ENCODE peak calls at places on chromosomes 2 and 18, in four cellular contexts. B is HepG2, E is K562, K is HCT116. G is an unnamed sample. For H3K9me3, the result is how much of the 10 kb centered on the place peaks cover.

GRCh38 chr2:77521482-77521881 is 694 bp downstream of the LRRTM4 start:
- DNase-seq in E (no peak), B (no peak), K (no peak), G (no peak)

GRCh38 chr18:34744569-34744968 is 34.5 kb downstream of the DTNA start:
- DNase-seq in B (no peak), K (no peak), E (no peak), G (no peak)

GRCh38 chr2:10548626-10549025 is 100.5 kb upstream of the ODC1 start:
- DNase-seq in E (no peak), B (no peak), K (no peak), G (no peak)

GRCh38 chr2:100898035-100898689 is 78.2 kb downstream of the NPAS2 start:
- DNase-seq in K (no peak), E (no peak), B (no peak), G (no peak)

GRCh38 chr2:185644828-185645227 is 93.8 kb upstream of the FSIP2 start:
- DNase-seq in K (no peak), E (no peak), B (no peak), G (no peak)

GRCh38 chr2:138274421-138275291 is 226.9 kb upstream of the SPOPL start:
- DNase-seq in E (no peak), K (peak), B (no peak), G (no peak)

GRCh38 chr2:164803772-164804466 is 37.7 kb downstream of the COBLL1 start:
- DNase-seq in K (no peak), B (no peak), E (peak), G (no peak)

GRCh38 chr2:47070920-47071824 is 83.9 kb downstream of the STPG4 start:
- DNase-seq in K (no peak), E (no peak), B (peak), G (no peak)

GRCh38 chr2:64296695-64297346 is 152.6 kb upstream of the PELI1 start:
- DNase-seq in B (no peak), E (no peak), K (no peak), G (no peak)

GRCh38 chr2:54572636-54573531 is 116.8 kb downstream of the SPTBN1 start:
- DNase-seq in K (no peak), E (no peak), B (no peak), G (no peak)

GRCh38 chr18:13260114-13260926 is 41.8 kb downstream of the LDLRAD4 start:
- DNase-seq in E (no peak), B (no peak), K (no peak), G (no peak)

GRCh38 chr18:71849407-71849806 is 694.7 kb downstream of the CBLN2 start:
- DNase-seq in B (no peak), K (no peak), E (no peak), G (no peak)

GRCh38 chr2:19369341-19369955 is 11.0 kb upstream of the OSR1 start:
- DNase-seq in K (peak), B (peak), E (no peak), G (no peak)

GRCh38 chr2:38037757-38038615 is 38.0 kb downstream of the CYP1B1 start:
- DNase-seq in E (peak), B (no peak), K (no peak), G (no peak)

GRCh38 chr18:31950620-31951019 is 7.7 kb upstream of the TRAPPC8 start:
- DNase-seq in B (no peak), E (no peak), K (no peak), G (no peak)

GRCh38 chr2:41869542-41870256 is 178.1 kb upstream of the PKDCC start:
- DNase-seq in K (peak), B (peak), E (peak), G (peak)

GRCh38 chr2:173588931-173589369 is 234.3 kb downstream of the CDCA7 start:
- DNase-seq in E (no peak), B (no peak), K (no peak), G (no peak)

GRCh38 chr2:169091256-169091655 is 21.9 kb downstream of the DHRS9 start:
- DNase-seq in K (no peak), E (no peak), B (no peak), G (no peak)

GRCh38 chr2:67574230-67574629 is 177.1 kb downstream of the ETAA1 start:
- DNase-seq in K (no peak), E (no peak), B (no peak), G (no peak)

GRCh38 chr2:31067259-31067658 is 71.0 kb downstream of the GALNT14 start:
- DNase-seq in B (no peak), K (no peak), E (peak), G (no peak)

GRCh38 chr18:24530630-24531111 is 70.2 kb downstream of the HRH4 start:
- DNase-seq in B (no peak), K (peak), E (peak), G (no peak)

GRCh38 chr18:7904529-7904928 is 337.4 kb downstream of the PTPRM start:
- DNase-seq in B (no peak), E (no peak), K (no peak), G (no peak)

GRCh38 chr2:239116456-239117246 is 268.8 kb downstream of the TWIST2 start:
- DNase-seq in E (no peak), K (no peak), B (no peak), G (no peak)

GRCh38 chr2:113060396-113060795 is 1.4 kb downstream of the IL36RN start:
- DNase-seq in B (no peak), E (no peak), K (no peak), G (no peak)

GRCh38 chr18:23276456-23276855 is 141.2 kb downstream of the CABLES1 start:
- DNase-seq in B (no peak), K (no peak), E (no peak), G (no peak)

DNA sequence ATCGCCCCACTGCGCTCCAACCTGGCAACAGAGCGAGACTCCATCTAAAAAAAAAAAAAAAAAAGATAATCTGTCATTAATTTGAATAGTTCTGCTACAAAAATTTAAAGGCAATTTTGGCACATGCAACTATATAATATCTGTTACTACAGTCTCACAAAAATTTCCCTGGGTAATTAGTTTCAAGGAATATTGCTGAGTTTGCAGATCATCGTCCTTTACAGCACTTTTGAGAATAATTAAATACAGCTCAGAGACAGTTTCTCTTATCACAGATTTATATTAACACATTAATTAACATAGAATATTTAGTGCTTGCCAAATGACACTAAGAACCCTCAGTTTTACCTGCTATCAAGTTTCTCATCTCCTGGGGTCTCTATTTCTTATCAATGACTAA is 540.4 kb upstream of the ZNF804A start:
- DNase-seq in K (no peak), B (no peak), E (no peak), G (no peak)
- H3K27ac ChIP-seq in K (no peak), B (no peak), E (no peak), G (no peak)

DNA sequence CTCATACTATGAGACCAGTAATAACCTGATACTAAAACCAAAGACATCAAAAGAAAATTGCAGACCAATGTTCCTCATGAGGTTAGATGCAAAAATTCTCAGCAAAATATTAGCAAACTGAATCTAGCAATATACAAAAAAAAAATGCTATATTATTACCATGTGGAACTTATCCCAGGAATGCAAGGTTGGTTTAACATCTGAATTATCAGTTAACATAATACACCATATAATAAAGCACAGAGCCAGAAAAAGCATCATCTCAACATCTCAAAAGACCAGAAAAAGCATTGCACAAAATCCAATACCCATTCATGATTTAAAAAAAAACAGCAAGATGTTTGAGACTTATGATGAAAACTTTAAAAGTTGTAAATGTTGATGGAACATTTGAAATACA is 8.3 kb upstream of the ZCCHC2 start:
- DNase-seq in K (no peak), E (no peak), B (no peak), G (no peak)
- H3K9me3 ChIP-seq in K (under half), E (under half), B (under half), G (under half)

DNA sequence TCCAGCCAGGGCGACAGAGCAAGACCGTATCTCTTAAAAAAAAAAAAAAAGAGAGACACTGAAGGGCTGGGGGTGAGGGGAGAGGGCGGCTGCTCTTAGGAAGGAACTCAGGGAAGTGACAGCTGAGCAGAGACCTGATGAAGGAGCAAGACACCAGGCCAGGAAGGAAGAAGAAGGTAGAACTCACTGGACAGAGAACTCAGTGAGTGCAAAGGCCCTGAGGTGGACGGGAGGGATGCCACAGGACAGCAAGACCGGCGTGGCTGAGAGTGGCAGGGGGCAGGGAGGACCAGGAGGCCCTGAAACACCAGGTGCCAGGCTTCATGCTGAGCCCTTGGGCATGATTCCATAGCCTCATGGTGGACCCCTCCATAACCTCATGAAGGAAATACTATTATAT is 18.2 kb downstream of the BIN1 start:
- DNase-seq in K (no peak), E (no peak), B (no peak), G (no peak)
- TF ChIP-seq TCF7L2 in K (no peak), E (no peak), B (no peak), G (no peak)

DNA sequence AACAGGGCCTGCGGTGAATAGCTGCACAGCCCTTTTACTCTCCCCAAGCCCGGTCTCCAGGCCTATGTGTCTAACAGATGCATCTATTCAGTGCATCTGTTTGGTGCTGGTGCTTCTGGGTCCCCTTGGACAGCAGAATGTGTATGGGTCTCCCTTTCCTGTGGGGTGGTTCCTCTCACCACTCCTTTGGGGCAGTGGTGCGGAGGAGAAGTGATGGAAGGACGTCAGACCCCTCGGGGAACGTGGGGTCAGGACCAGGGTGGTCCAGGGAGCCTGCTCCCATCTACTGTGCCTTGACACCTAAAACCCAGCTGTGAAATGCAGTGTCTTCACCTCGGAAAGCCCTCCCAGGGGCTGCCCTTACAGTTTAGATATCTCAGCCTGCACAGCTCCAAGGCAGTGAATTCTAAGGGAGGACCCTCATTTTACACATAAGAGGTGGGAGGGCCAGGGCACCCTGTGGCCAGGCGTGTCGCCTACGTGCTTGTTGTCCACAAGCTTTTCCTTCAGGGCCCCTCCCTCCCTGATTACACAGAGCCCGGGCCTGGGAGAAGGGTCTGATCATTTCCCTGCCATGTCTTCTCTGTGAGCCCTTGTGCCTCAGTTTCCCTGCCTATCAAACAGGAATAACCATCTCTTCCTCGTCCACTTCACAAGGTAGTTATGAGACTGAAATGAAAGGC is 208.6 kb downstream of the KLHL29 start:
- DNase-seq in K (no peak), B (no peak), E (no peak), G (no peak)
- H3K27ac ChIP-seq in K (no peak), B (no peak), E (no peak), G (no peak)

G was measured in Panc1.